ENCODE peak calls at places on chromosomes 2 and 18, in four cellular contexts. G, V, R and Y are unnamed samples.

GRCh38 chr2:28161466-28161865 is 231.2 kb upstream of the FOSL2 start:
- DNase-seq in G (no peak), V (no peak), R (no peak), Y (no peak)

GRCh38 chr2:127820080-127820668 is 9.2 kb upstream of the WDR33 start:
- DNase-seq in G (no peak), V (peak; percentile 28), R (no peak), Y (no peak)

GRCh38 chr2:219464286-219465032 is 29.8 kb downstream of the SPEG start:
- DNase-seq in G (no peak), V (no peak), R (no peak), Y (no peak)

GRCh38 chr2:236550701-236551465 is 18.7 kb upstream of the ACKR3 start:
- DNase-seq in G (no peak), V (no peak), R (no peak), Y (no peak)

GRCh38 chr2:29223851-29224692 is 108.9 kb downstream of the CLIP4 start:
- DNase-seq in G (no peak), V (no peak), R (peak; percentile 21), Y (peak; percentile 60)

GRCh38 chr2:11393711-11394236 is 49.3 kb upstream of the ROCK2 start:
- DNase-seq in G (no peak), V (no peak), R (no peak), Y (no peak)

GRCh38 chr18:58338961-58339722 is 289.7 kb downstream of the ALPK2 start:
- DNase-seq in G (no peak), V (no peak), R (no peak), Y (no peak)

GRCh38 chr2:149741646-149742045 is 154.1 kb upstream of the MMADHC start:
- DNase-seq in G (no peak), V (no peak), R (no peak), Y (no peak)

GRCh38 chr2:70930371-70931329 is 5.0 kb upstream of the ATP6V1B1 start:
- DNase-seq in G (no peak), V (no peak), R (no peak), Y (peak; percentile 30)

GRCh38 chr2:238899386-238899785 is 51.5 kb downstream of the TWIST2 start:
- DNase-seq in G (no peak), V (no peak), R (peak; percentile 35), Y (no peak)

GRCh38 chr2:70616168-70616694 is 62.6 kb upstream of the TGFA start:
- DNase-seq in G (no peak), V (no peak), R (no peak), Y (no peak)

GRCh38 chr2:161418715-161419337 is 2.7 kb downstream of the TBR1 start:
- DNase-seq in G (no peak), V (no peak), R (no peak), Y (no peak)

GRCh38 chr2:229622495-229623355 is 91.6 kb downstream of the DNER start:
- DNase-seq in G (no peak), V (no peak), R (no peak), Y (no peak)

GRCh38 chr18:9710037-9710436 is 1.9 kb downstream of the RAB31 start:
- DNase-seq in G (no peak), V (no peak), R (no peak), Y (no peak)

GRCh38 chr18:9712606-9713005 is 4.5 kb downstream of the RAB31 start:
- DNase-seq in G (no peak), V (no peak), R (no peak), Y (peak; percentile 16)

GRCh38 chr18:9711361-9712129 is 3.4 kb downstream of the RAB31 start:
- DNase-seq in G (no peak), V (no peak), R (no peak), Y (no peak)

GRCh38 chr18:9714832-9715343 is 6.8 kb downstream of the RAB31 start:
- DNase-seq in G (no peak), V (no peak), R (no peak), Y (no peak)

DNA sequence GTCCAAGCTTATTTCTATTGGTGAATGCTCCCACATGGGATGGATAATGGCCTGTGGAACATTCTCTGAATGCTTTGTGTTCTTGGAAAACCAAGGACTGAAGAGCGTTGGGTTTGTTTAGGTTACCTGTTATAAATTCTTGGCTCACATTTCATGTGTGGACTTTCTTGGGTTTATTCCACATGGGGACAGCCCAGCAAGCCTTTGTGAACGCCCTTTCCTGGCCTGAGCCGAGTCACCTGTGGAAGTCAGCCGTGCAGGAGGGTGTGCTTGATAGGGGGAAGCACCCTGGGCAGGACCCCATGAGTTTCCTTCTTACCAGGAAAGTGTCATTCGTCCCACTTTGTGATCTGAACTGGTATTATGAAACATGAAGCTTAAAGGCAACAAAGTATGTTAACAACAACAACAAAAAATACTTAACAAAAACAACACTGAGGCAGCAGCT is 4.1 kb downstream of the RAB31 start:
- DNase-seq in G (no peak), V (no peak), R (no peak), Y (peak; percentile 49)
- H3K27ac ChIP-seq in G (peak overlapping the region; percentile 72), V (no peak overlapping the region), R (peak overlapping the region; percentile 92), Y (no peak overlapping the region)

DNA sequence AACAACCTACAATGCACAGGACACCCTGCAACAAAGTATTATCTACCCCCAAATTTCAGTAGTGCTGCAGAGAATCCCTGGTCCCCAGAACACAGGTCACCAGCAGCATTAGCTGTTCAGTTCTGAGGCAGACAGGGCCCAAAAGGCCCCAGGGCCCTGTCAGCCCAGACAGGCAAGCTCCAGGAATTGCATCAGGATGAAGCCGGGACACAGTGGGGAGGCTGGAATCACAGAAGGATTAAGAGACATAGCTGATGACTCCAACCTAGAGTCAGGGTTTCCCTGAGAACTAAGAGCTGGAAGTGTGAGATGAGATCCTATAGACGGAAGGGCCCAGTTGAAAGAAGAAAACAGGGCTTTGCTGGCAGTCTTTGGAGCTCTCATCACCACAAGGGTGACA is 148.1 kb downstream of the GALNT14 start:
- DNase-seq in G (no peak), V (no peak), R (no peak), Y (no peak)
- TF ChIP-seq CTCF in G (no peak), V (no peak), R (no peak), Y (no peak)

DNA sequence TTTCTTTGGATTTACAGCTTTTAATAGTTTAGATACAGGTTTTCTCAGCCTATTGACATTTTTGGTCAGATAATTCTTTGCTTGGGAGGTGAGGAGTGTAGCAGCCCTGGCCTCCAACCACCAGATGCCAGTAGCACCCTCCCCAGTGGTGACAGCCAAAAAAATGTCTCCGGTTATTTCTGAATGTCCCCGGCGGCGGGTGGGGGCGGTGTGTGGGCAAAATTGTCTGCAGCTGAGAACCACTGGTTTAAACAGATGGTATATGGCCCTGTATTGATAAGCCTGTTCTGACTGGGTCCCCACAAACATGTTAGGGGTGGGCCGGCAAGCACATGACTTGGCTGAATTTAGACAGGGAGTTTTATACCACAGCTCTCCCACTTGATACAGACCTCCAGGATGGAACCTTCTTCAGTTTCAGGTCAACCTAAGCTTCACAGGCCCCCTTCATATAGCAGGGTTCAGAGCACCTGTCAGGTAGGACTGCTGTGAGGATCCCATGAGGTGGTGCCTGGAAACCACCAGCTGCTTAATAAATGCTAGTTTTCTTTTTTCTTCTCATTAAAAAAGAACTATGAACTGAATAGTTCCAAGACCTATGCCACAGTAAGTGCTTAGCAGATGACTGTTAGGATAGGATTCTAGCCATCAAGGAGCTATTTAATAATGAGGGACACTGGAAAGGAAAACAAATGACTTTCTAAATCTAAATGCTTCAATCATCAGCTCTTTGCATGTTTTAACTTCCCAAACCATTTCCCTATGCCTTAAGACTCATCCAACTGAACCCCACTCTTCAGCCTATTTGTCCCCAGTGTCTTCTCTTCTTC is 18.1 kb downstream of the LPIN2 start:
- DNase-seq in G (no peak), V (no peak), R (peak; percentile 88), Y (no peak)
- H3K27ac ChIP-seq in G (no peak overlapping the region), V (no peak overlapping the region), R (peak overlapping the region; percentile 62), Y (peak overlapping the region; percentile 39)

DNA sequence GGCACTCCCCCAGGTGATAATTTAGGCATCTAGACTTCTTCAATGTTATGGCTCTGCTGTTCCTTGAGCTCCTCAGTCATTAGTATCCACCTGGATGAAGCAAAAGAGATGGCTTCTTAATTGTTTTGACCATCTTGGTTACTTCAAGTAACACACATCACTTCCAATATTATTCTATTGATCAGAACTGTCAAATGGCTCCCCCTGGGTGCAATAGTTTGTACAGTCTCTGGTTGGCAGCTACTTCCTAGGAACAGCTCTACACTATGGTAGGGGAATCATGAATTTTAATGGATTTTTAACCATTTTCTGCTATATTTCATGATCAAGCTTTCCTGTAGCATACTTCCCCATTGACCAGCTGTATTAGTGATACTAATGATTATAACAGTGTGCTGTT is 157.0 kb downstream of the NYAP2 start:
- DNase-seq in G (no peak), V (no peak), R (no peak), Y (no peak)
- TF ChIP-seq CTCF in G (no peak), V (no peak), R (no peak), Y (no peak)

DNA sequence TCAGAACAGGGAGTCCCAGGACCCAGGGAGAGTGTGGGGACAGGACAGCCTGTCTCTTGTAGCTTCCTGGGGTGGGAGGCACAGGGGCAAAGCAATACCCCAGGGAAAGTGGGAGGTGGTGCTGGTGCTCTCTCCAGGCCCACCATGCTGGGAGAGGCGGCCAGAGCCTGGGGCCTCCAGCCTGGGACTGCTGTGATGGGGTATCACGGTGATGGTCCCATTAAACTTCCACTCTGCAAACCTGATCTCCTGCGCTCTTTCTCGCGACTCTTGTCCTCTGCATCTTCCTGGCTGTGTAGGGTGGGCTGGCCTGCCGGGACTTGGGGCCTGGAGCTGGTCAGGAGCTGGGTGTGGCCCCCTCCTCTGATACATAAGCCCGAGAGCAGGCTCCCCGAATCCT is 8.0 kb upstream of the CAPN10 start:
- DNase-seq in G (no peak), V (no peak), R (no peak), Y (no peak)
- H3K27ac ChIP-seq in G (no peak overlapping the region), V (peak overlapping the region; percentile 77), R (peak overlapping the region; percentile 86), Y (no peak overlapping the region)

GRCh38 chr2:73131807-73132206 is 19.1 kb upstream of the RAB11FIP5 start:
- DNase-seq in G (no peak), V (no peak), R (no peak), Y (no peak)

GRCh38 chr2:73135236-73135635 is 22.5 kb upstream of the RAB11FIP5 start:
- DNase-seq in G (no peak), V (no peak), R (no peak), Y (no peak)

GRCh38 chr2:73133566-73134227 is 20.9 kb upstream of the RAB11FIP5 start:
- DNase-seq in G (no peak), V (no peak), R (no peak), Y (no peak)

GRCh38 chr2:73130790-73131189 is 18.0 kb upstream of the RAB11FIP5 start:
- DNase-seq in G (no peak), V (no peak), R (no peak), Y (no peak)

DNA sequence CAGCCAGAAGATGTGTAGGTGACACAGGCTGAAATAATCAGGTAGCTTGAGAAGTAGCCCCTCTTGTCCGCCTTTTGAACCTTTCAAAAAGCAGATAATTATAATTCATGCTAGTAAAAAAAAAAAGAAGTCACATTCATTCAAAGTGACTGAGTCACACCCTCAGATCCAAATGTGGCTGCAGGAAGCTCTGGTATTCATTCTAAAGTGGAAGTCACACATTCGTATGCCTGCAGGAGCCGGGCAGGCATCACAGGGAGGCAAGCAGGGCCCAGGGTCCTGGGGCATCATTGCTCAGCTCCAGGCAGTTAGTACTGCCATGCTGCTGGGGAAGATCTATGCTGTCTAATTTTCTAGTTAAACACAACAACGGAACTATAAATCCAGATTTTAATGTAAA is 21.7 kb upstream of the RAB11FIP5 start:
- DNase-seq in G (no peak), V (no peak), R (no peak), Y (no peak)
- TF ChIP-seq CTCF in G (no peak), V (no peak), R (no peak), Y (no peak)